ENCODE peak calls at places on chromosomes 13 and 19, in seven cellular contexts. S is pancreas; A is uterus; P is body of pancreas; Q is colonic mucosa; W is CD8-positive, alpha-beta memory T cell; N is stomach. M is an unnamed sample.

GRCh38 chr19:5542665-5543064 is 25.1 kb downstream of the TINCR start:
- DNase-seq in N (no peak), P (no peak), Q (no peak), W (no peak), A (no peak), S (no peak), M (no peak)

GRCh38 chr13:110498327-110498726 is 63.2 kb downstream of the RAB20 start:
- DNase-seq in A (no peak), S (no peak), P (no peak), W (no peak), N (no peak), Q (no peak), M (no peak)

GRCh38 chr13:109959903-109960302 is 173.5 kb upstream of the IRS2 start:
- DNase-seq in S (no peak), A (no peak), Q (no peak), N (no peak), P (no peak), W (no peak), M (no peak)

GRCh38 chr19:7986321-7987083 is 18.9 kb downstream of the ELAVL1 start:
- DNase-seq in Q (no peak), P (no peak), S (no peak), N (no peak), A (no peak), W (no peak), M (no peak)

GRCh38 chr19:33826521-33826920 is 29.9 kb downstream of the KCTD15 start:
- DNase-seq in Q (no peak), A (no peak), W (no peak), P (no peak), S (no peak), N (no peak), M (peak; percentile 16)

GRCh38 chr13:48333976-48334375 is 30.4 kb downstream of the RB1 start:
- DNase-seq in P (no peak), A (no peak), S (no peak), W (no peak), Q (no peak), N (no peak), M (no peak)

GRCh38 chr13:113889467-113889866 is 25.6 kb upstream of the GAS6 start:
- DNase-seq in Q (no peak), A (no peak), N (no peak), S (no peak), W (no peak), P (no peak), M (no peak)

GRCh38 chr13:64158910-64159309 is 2743.3 kb upstream of the PCDH20 start:
- DNase-seq in S (no peak), A (no peak), W (no peak), Q (no peak), P (no peak), N (no peak), M (no peak)

GRCh38 chr13:102658678-102659077 is 36.2 kb downstream of the METTL21C start:
- DNase-seq in P (no peak), A (no peak), Q (no peak), N (no peak), W (no peak), S (no peak), M (peak; percentile 64)

GRCh38 chr19:52138614-52139290 is 986 bp downstream of the ZNF616 start:
- DNase-seq in W (no peak), N (no peak), S (peak; percentile 66), P (peak; percentile 27), A (peak; percentile 20), Q (peak; percentile 34), M (no peak)

GRCh38 chr19:1074512-1075283 is 7.7 kb downstream of the ARHGAP45 start:
- DNase-seq in W (peak; percentile 93), S (peak; percentile 86), P (peak; percentile 71), N (peak; percentile 94), Q (peak; percentile 92), A (peak; percentile 71), M (peak; percentile 97)

GRCh38 chr13:76667551-76667950 is 218.7 kb downstream of the KCTD12 start:
- DNase-seq in N (no peak), W (no peak), P (no peak), A (peak; percentile 37), Q (peak; percentile 21), S (no peak), M (no peak)

GRCh38 chr19:51026554-51026831 is at the start of gene KLK11:
- DNase-seq in S (peak; percentile 74), P (peak; percentile 73), A (no peak), N (peak; percentile 90), W (no peak), Q (no peak), M (no peak)

GRCh38 chr13:50537029-50537428 is 306.5 kb downstream of the DLEU7 start:
- DNase-seq in Q (no peak), S (no peak), N (no peak), A (no peak), W (no peak), P (no peak), M (no peak)

GRCh38 chr19:40090256-40091204 is at the start of gene ZNF780A:
- DNase-seq in S (peak; percentile 86), W (peak; percentile 74), P (peak; percentile 73), N (peak; percentile 76), Q (peak; percentile 95), A (peak; percentile 59), M (peak; percentile 89)

GRCh38 chr13:23570099-23570926 is at the start of gene TNFRSF19:
- DNase-seq in N (no peak), P (peak; percentile 31), Q (no peak), S (no peak), W (no peak), A (peak; percentile 78), M (no peak)

GRCh38 chr19:1256646-1257474 is 8.5 kb downstream of the MIDN start:
- DNase-seq in P (no peak), S (no peak), Q (no peak), W (no peak), N (no peak), A (no peak), M (no peak)

GRCh38 chr13:29978211-29978610 is 127.8 kb upstream of the UBL3 start:
- DNase-seq in N (no peak), P (no peak), Q (no peak), W (no peak), A (no peak), S (no peak), M (no peak)

GRCh38 chr13:75938811-75939525 is 302.8 kb downstream of the LMO7 start:
- DNase-seq in A (no peak), P (no peak), W (no peak), S (no peak), N (no peak), Q (no peak), M (no peak)

GRCh38 chr13:75787249-75787940 is 151.3 kb downstream of the LMO7 start:
- DNase-seq in A (no peak), P (no peak), N (no peak), Q (no peak), W (no peak), S (no peak), M (no peak)

GRCh38 chr19:48258350-48258749 is 2.6 kb upstream of the CARD8 start:
- DNase-seq in A (no peak), W (peak; percentile 12), P (no peak), N (no peak), Q (no peak), S (no peak), M (no peak)

GRCh38 chr19:37466798-37467607 is at the start of gene ZNF569:
- DNase-seq in Q (peak; percentile 93), W (peak; percentile 91), S (peak; percentile 86), A (peak; percentile 92), N (peak; percentile 90), P (peak; percentile 92), M (peak; percentile 94)

DNA sequence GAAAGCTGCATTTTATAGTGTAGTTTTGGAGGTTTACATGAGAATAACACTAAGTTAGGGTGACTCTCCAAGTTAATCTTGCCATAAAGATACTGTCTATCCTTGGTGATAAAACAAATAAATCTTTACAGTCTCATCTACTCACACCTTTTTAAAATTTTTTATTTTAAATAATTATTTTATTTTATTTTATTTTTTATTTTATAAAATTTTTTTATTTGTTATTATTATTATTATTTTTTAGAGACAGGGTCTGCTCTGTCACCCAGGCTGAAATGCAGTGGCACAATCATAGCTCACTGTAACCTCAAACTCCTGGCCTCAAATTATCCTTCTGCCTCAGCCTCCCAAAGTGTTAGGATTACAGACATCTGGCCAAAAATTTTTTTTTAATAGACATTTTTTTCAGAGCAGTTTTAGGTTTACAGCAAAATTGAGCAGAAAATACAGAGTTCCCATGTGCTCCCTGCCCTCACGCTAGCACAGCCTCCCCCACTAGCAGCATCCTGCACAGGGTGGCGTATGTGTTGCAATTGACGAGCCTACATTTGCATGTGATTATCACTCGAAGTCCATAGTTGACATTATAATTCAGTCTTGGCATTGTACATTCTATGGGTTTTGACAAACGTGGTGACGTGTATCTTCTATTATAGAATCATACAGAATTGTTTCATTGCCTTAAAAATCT is 41.0 kb downstream of the RASL11A start:
- DNase-seq in N (no peak), P (no peak), Q (no peak), S (no peak), W (no peak), A (no peak), M (no peak)
- H3K4me3 ChIP-seq in N (no peak overlapping the region), P (no peak overlapping the region), Q (no peak overlapping the region), S (no peak overlapping the region), W (no peak overlapping the region), A (no peak overlapping the region), M (no peak overlapping the region)

DNA sequence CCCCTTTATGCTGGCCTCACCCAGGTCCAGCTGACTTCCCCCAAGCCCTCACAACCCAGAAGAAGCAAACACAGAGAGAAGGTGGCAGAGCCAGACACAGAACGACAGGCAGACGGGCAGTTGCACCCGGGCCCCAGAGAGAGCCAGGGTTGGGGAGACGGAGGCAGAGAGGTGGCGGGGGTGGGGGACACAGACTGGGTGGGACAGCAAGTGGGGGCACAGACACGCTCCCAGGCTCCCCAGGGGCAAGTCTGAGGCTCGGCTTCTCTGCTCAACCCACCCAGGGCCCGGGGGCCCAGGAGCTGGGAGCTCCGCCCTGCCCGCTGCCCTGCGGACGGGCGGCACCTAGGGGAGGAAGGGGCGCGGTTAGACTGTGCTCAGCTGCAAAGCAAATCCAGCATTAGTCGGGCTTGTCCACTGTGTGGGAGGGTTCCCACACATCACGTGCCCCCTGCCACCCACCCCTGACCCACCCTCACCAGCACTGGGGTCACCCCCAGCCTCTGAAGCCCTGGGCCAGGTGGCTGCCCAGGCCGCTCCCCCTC is 31.3 kb upstream of the ASF1B start:
- DNase-seq in A (no peak), Q (no peak), N (no peak), P (no peak), S (no peak), W (peak; percentile 20), M (no peak)
- H3K4me3 ChIP-seq in A (no peak overlapping the region), Q (no peak overlapping the region), N (peak overlapping the region; percentile 7), P (no peak overlapping the region), S (no peak overlapping the region), W (peak overlapping the region; percentile 64), M (peak overlapping the region; percentile 5)

DNA sequence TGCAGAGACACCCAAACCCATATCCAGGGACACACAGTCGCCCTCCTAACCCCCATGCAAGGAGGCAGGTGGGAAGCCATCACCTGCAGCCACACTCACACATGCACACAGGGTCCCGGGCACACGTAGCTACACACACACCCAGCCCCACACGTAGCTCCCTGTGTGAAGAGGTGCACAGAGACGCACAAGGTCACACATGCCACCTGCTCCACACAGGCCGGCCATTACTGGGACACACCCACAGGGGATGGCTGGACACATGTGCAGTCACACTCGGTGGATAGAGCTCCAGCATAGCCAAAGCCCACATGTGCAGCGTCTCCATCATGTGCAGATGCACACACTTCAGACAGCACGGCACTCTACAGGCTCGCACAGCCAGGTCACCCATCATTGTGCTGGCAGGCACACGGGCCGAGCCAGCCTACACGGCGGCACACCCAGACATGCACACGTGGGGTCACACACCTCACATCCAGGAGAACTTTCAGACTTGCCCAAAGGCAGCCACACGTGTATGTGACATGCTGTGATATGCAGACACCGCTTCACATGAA is 1.1 kb downstream of the ZNF835 start:
- DNase-seq in P (no peak), A (no peak), W (no peak), S (no peak), N (no peak), Q (no peak), M (no peak)
- H3K4me3 ChIP-seq in P (no peak overlapping the region), A (peak overlapping the region; percentile 68), W (peak overlapping the region; percentile 40), S (peak overlapping the region; percentile 41), N (peak overlapping the region; percentile 56), Q (peak overlapping the region; percentile 36), M (peak overlapping the region; percentile 71)

GRCh38 chr19:13071444-13072205 is 31.0 kb downstream of the LYL1 start:
- DNase-seq in S (no peak), N (no peak), P (no peak), W (no peak), A (no peak), Q (no peak), M (no peak)
- H3K4me3 ChIP-seq in S (no peak overlapping the region), N (no peak overlapping the region), P (no peak overlapping the region), W (no peak overlapping the region), A (no peak overlapping the region), Q (no peak overlapping the region), M (no peak overlapping the region)

M was measured in upper lobe of right lung.